ENCODE peak calls at places on chromosome 19, in five cellular contexts. One of them, this sample, is unnamed. For H3K36me3, the result is how much of the 10 kb centered on the place peaks cover.

GRCh38 chr19:5578094-5578846 is 10.5 kb upstream of the TINCR start:
- DNase-seq in tibial artery: no peak
- DNase-seq in Panc1: peak
- DNase-seq in cardiac muscle cell: peak
- DNase-seq in neural progenitor cell: peak
- DNase-seq in this sample: no peak

GRCh38 chr19:33752018-33752790 is 44.5 kb upstream of the KCTD15 start:
- DNase-seq in tibial artery: no peak
- DNase-seq in Panc1: no peak
- DNase-seq in cardiac muscle cell: no peak
- DNase-seq in neural progenitor cell: peak
- DNase-seq in this sample: no peak

GRCh38 chr19:58395979-58396627 is 647 bp downstream of the RNF225 start:
- DNase-seq in tibial artery: no peak
- DNase-seq in Panc1: no peak
- DNase-seq in cardiac muscle cell: no peak
- DNase-seq in neural progenitor cell: peak
- DNase-seq in this sample: no peak

GRCh38 chr19:50266896-50267295 is 62.3 kb downstream of the KCNC3 start:
- DNase-seq in tibial artery: no peak
- DNase-seq in Panc1: no peak
- DNase-seq in cardiac muscle cell: no peak
- DNase-seq in neural progenitor cell: peak
- DNase-seq in this sample: no peak

GRCh38 chr19:55358943-55359908 is 3.8 kb downstream of the GARIN5B start:
- DNase-seq in tibial artery: no peak
- DNase-seq in Panc1: no peak
- DNase-seq in cardiac muscle cell: no peak
- DNase-seq in neural progenitor cell: no peak
- DNase-seq in this sample: no peak

GRCh38 chr19:13163609-13164364 is 13.6 kb downstream of the IER2 start:
- DNase-seq in tibial artery: peak
- DNase-seq in Panc1: no peak
- DNase-seq in cardiac muscle cell: peak
- DNase-seq in neural progenitor cell: peak
- DNase-seq in this sample: no peak

GRCh38 chr19:17948967-17949930 is 16.4 kb downstream of the CCDC124 start:
- DNase-seq in tibial artery: no peak
- DNase-seq in Panc1: no peak
- DNase-seq in cardiac muscle cell: no peak
- DNase-seq in neural progenitor cell: peak
- DNase-seq in this sample: no peak

GRCh38 chr19:35569281-35569781 is 5.9 kb upstream of the ATP4A start:
- DNase-seq in tibial artery: no peak
- DNase-seq in Panc1: no peak
- DNase-seq in cardiac muscle cell: no peak
- DNase-seq in neural progenitor cell: no peak
- DNase-seq in this sample: peak

GRCh38 chr19:5343848-5344247 is 3.2 kb upstream of the PTPRS start:
- DNase-seq in tibial artery: no peak
- DNase-seq in Panc1: no peak
- DNase-seq in cardiac muscle cell: no peak
- DNase-seq in neural progenitor cell: no peak
- DNase-seq in this sample: no peak

GRCh38 chr19:2328401-2329161 is at the start of the genes LSM7 and SPPL2B:
- DNase-seq in tibial artery: peak
- DNase-seq in Panc1: no peak
- DNase-seq in cardiac muscle cell: peak
- DNase-seq in neural progenitor cell: peak
- DNase-seq in this sample: no peak

GRCh38 chr19:53432088-53432661 is 391 bp downstream of the ZNF761 start:
- DNase-seq in tibial artery: no peak
- DNase-seq in Panc1: no peak
- DNase-seq in cardiac muscle cell: peak
- DNase-seq in neural progenitor cell: peak
- DNase-seq in this sample: no peak

GRCh38 chr19:35882074-35882832 is 13.9 kb downstream of the APLP1 start:
- DNase-seq in tibial artery: no peak
- DNase-seq in Panc1: peak
- DNase-seq in cardiac muscle cell: peak
- DNase-seq in neural progenitor cell: peak
- DNase-seq in this sample: no peak

GRCh38 chr19:28961772-28962500 is 251.0 kb downstream of the UQCRFS1 start:
- DNase-seq in tibial artery: no peak
- DNase-seq in Panc1: no peak
- DNase-seq in cardiac muscle cell: no peak
- DNase-seq in neural progenitor cell: no peak
- DNase-seq in this sample: no peak

GRCh38 chr19:19520989-19521388 is 5.0 kb downstream of the NDUFA13 start:
- DNase-seq in tibial artery: no peak
- DNase-seq in Panc1: no peak
- DNase-seq in cardiac muscle cell: no peak
- DNase-seq in neural progenitor cell: no peak
- DNase-seq in this sample: no peak

GRCh38 chr19:54178581-54179261 is 5.8 kb upstream of the TMC4 start:
- DNase-seq in tibial artery: no peak
- DNase-seq in Panc1: no peak
- DNase-seq in cardiac muscle cell: peak
- DNase-seq in neural progenitor cell: peak
- DNase-seq in this sample: no peak

GRCh38 chr19:17515408-17516149 is 4.1 kb downstream of the PGLS start:
- DNase-seq in tibial artery: no peak
- DNase-seq in Panc1: no peak
- DNase-seq in cardiac muscle cell: no peak
- DNase-seq in neural progenitor cell: no peak
- DNase-seq in this sample: no peak

GRCh38 chr19:49764341-49764740 is 1.2 kb upstream of the TSKS start:
- DNase-seq in tibial artery: no peak
- DNase-seq in Panc1: no peak
- DNase-seq in cardiac muscle cell: no peak
- DNase-seq in neural progenitor cell: no peak
- DNase-seq in this sample: no peak

GRCh38 chr19:5801796-5802616 is 2.9 kb upstream of the NRTN start:
- DNase-seq in tibial artery: no peak
- DNase-seq in Panc1: no peak
- DNase-seq in cardiac muscle cell: peak
- DNase-seq in neural progenitor cell: peak
- DNase-seq in this sample: no peak

GRCh38 chr19:42207767-42208259 is 9.7 kb downstream of the DEDD2 start:
- DNase-seq in tibial artery: no peak
- DNase-seq in Panc1: no peak
- DNase-seq in cardiac muscle cell: no peak
- DNase-seq in neural progenitor cell: no peak
- DNase-seq in this sample: no peak

GRCh38 chr19:12133069-12133468 is 7.1 kb downstream of the ZNF20 start:
- DNase-seq in tibial artery: no peak
- DNase-seq in Panc1: no peak
- DNase-seq in cardiac muscle cell: no peak
- DNase-seq in neural progenitor cell: no peak
- DNase-seq in this sample: no peak

GRCh38 chr19:52665047-52665446 is 26.9 kb upstream of the ZNF83 start:
- DNase-seq in tibial artery: no peak
- DNase-seq in Panc1: no peak
- DNase-seq in cardiac muscle cell: no peak
- DNase-seq in neural progenitor cell: no peak
- DNase-seq in this sample: no peak

GRCh38 chr19:13347351-13347750 is 158.9 kb downstream of the CACNA1A start:
- DNase-seq in tibial artery: no peak
- DNase-seq in Panc1: no peak
- DNase-seq in cardiac muscle cell: no peak
- DNase-seq in neural progenitor cell: no peak
- DNase-seq in this sample: no peak

GRCh38 chr19:38223119-38223523 is 901 bp downstream of the DPF1 start:
- DNase-seq in tibial artery: no peak
- DNase-seq in Panc1: no peak
- DNase-seq in cardiac muscle cell: no peak
- DNase-seq in neural progenitor cell: no peak
- DNase-seq in this sample: no peak

GRCh38 chr19:38274734-38275133 is 10.4 kb downstream of the SPINT2 start:
- DNase-seq in tibial artery: peak
- DNase-seq in Panc1: no peak
- DNase-seq in cardiac muscle cell: peak
- DNase-seq in neural progenitor cell: no peak
- DNase-seq in this sample: no peak

GRCh38 chr19:34217952-34218817 is 36.2 kb upstream of the GARRE1 start:
- DNase-seq in tibial artery: no peak
- DNase-seq in Panc1: peak
- DNase-seq in cardiac muscle cell: no peak
- DNase-seq in neural progenitor cell: no peak
- DNase-seq in this sample: no peak

GRCh38 chr19:17302391-17303166 is 646 bp downstream of the ABHD8 start:
- DNase-seq in tibial artery: no peak
- DNase-seq in Panc1: no peak
- DNase-seq in cardiac muscle cell: no peak
- DNase-seq in neural progenitor cell: peak
- DNase-seq in this sample: no peak

GRCh38 chr19:2394054-2394668 is 33.2 kb downstream of the TIMM13 start:
- DNase-seq in tibial artery: no peak
- DNase-seq in Panc1: no peak
- DNase-seq in cardiac muscle cell: no peak
- DNase-seq in neural progenitor cell: no peak
- DNase-seq in this sample: no peak

GRCh38 chr19:18357041-18357440 is 16.6 kb downstream of the PGPEP1 start:
- DNase-seq in tibial artery: no peak
- DNase-seq in Panc1: no peak
- DNase-seq in cardiac muscle cell: no peak
- DNase-seq in neural progenitor cell: no peak
- DNase-seq in this sample: no peak

GRCh38 chr19:37484406-37485115 is 15.4 kb downstream of the ZNF570 start:
- DNase-seq in tibial artery: no peak
- DNase-seq in Panc1: no peak
- DNase-seq in cardiac muscle cell: no peak
- DNase-seq in neural progenitor cell: no peak
- DNase-seq in this sample: no peak

GRCh38 chr19:48625891-48626327 is 6.6 kb downstream of the SPHK2 start:
- DNase-seq in tibial artery: no peak
- DNase-seq in Panc1: no peak
- DNase-seq in cardiac muscle cell: no peak
- DNase-seq in neural progenitor cell: no peak
- DNase-seq in this sample: no peak

GRCh38 chr19:51181913-51182419 is 39.9 kb downstream of the SIGLEC7 start:
- DNase-seq in tibial artery: no peak
- DNase-seq in Panc1: no peak
- DNase-seq in cardiac muscle cell: no peak
- DNase-seq in neural progenitor cell: peak
- DNase-seq in this sample: no peak

GRCh38 chr19:4100647-4101495 is 23.1 kb downstream of the MAP2K2 start:
- DNase-seq in tibial artery: no peak
- DNase-seq in Panc1: no peak
- DNase-seq in cardiac muscle cell: no peak
- DNase-seq in neural progenitor cell: no peak
- DNase-seq in this sample: no peak

GRCh38 chr19:4096049-4096892 is 27.7 kb downstream of the MAP2K2 start:
- DNase-seq in tibial artery: no peak
- DNase-seq in Panc1: no peak
- DNase-seq in cardiac muscle cell: no peak
- DNase-seq in neural progenitor cell: no peak
- DNase-seq in this sample: no peak

GRCh38 chr19:4099054-4099764 is 24.7 kb downstream of the MAP2K2 start:
- DNase-seq in tibial artery: no peak
- DNase-seq in Panc1: no peak
- DNase-seq in cardiac muscle cell: no peak
- DNase-seq in neural progenitor cell: no peak
- DNase-seq in this sample: no peak

GRCh38 chr19:4097501-4097900 is 26.4 kb downstream of the MAP2K2 start:
- DNase-seq in tibial artery: peak
- DNase-seq in Panc1: no peak
- DNase-seq in cardiac muscle cell: no peak
- DNase-seq in neural progenitor cell: no peak
- DNase-seq in this sample: no peak

GRCh38 chr19:4098493-4098892 is 25.4 kb downstream of the MAP2K2 start:
- DNase-seq in tibial artery: no peak
- DNase-seq in Panc1: no peak
- DNase-seq in cardiac muscle cell: no peak
- DNase-seq in neural progenitor cell: no peak
- DNase-seq in this sample: no peak
- H3K36me3 ChIP-seq in tibial artery: half or more
- H3K36me3 ChIP-seq in Panc1: under half
- H3K36me3 ChIP-seq in cardiac muscle cell: under half
- H3K36me3 ChIP-seq in neural progenitor cell: under half
- H3K36me3 ChIP-seq in this sample: under half

DNA sequence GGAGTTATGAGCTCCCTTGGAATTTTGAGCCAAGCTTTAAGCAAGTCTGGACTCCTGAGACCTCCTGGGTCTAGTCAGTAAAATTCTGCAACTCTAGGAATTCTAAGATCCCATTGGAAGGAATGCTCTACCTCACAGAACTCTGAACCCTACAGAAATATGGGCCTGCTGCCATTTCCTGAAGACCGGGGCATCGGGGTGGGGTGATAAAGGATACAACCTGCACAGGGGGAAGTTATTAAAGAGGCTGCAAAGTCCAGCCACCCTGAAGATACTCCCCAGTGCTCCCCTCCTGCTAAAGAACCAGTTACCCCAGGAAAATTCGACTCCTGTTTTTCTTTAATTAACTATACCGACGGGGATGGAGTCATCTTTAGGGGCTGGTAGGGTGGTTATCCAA is 2.4 kb upstream of the PPP1R37 start:
- DNase-seq in tibial artery: no peak
- DNase-seq in Panc1: no peak
- DNase-seq in cardiac muscle cell: no peak
- DNase-seq in neural progenitor cell: no peak
- DNase-seq in this sample: no peak
- H3K36me3 ChIP-seq in tibial artery: under half
- H3K36me3 ChIP-seq in Panc1: under half
- H3K36me3 ChIP-seq in cardiac muscle cell: under half
- H3K36me3 ChIP-seq in neural progenitor cell: under half
- H3K36me3 ChIP-seq in this sample: under half

GRCh38 chr19:32599736-32600157 is 18.8 kb downstream of the PDCD5 start:
- DNase-seq in tibial artery: no peak
- DNase-seq in Panc1: peak
- DNase-seq in cardiac muscle cell: peak
- DNase-seq in neural progenitor cell: peak
- DNase-seq in this sample: no peak
- H3K36me3 ChIP-seq in tibial artery: half or more
- H3K36me3 ChIP-seq in Panc1: under half
- H3K36me3 ChIP-seq in cardiac muscle cell: under half
- H3K36me3 ChIP-seq in neural progenitor cell: under half
- H3K36me3 ChIP-seq in this sample: under half

GRCh38 chr19:14395710-14396338 is 14.6 kb downstream of the ADGRE5 start:
- DNase-seq in tibial artery: no peak
- DNase-seq in Panc1: no peak
- DNase-seq in cardiac muscle cell: no peak
- DNase-seq in neural progenitor cell: no peak
- DNase-seq in this sample: no peak

GRCh38 chr19:14394167-14394566 is 12.9 kb downstream of the ADGRE5 start:
- DNase-seq in tibial artery: no peak
- DNase-seq in Panc1: no peak
- DNase-seq in cardiac muscle cell: no peak
- DNase-seq in neural progenitor cell: no peak
- DNase-seq in this sample: no peak

GRCh38 chr19:14401468-14401867 is 17.7 kb downstream of the DDX39A start:
- DNase-seq in tibial artery: no peak
- DNase-seq in Panc1: no peak
- DNase-seq in cardiac muscle cell: no peak
- DNase-seq in neural progenitor cell: no peak
- DNase-seq in this sample: no peak

GRCh38 chr19:14400913-14401312 is 18.2 kb downstream of the DDX39A start:
- DNase-seq in tibial artery: no peak
- DNase-seq in Panc1: no peak
- DNase-seq in cardiac muscle cell: no peak
- DNase-seq in neural progenitor cell: no peak
- DNase-seq in this sample: no peak

GRCh38 chr19:14398563-14398962 is 17.3 kb downstream of the ADGRE5 start:
- DNase-seq in tibial artery: no peak
- DNase-seq in Panc1: no peak
- DNase-seq in cardiac muscle cell: no peak
- DNase-seq in neural progenitor cell: no peak
- DNase-seq in this sample: no peak
- H3K36me3 ChIP-seq in tibial artery: half or more
- H3K36me3 ChIP-seq in Panc1: under half
- H3K36me3 ChIP-seq in cardiac muscle cell: under half
- H3K36me3 ChIP-seq in neural progenitor cell: under half
- H3K36me3 ChIP-seq in this sample: under half